ENCODE peak calls at places on chromosomes 7 and 10, in ten cellular contexts. One of them, this sample, is unnamed.

GRCh38 chr10:76647276-76647675 is 990.3 kb downstream of the KCNMA1 start:
- DNase-seq in transverse colon: no peak
- DNase-seq in ovary: no peak
- DNase-seq in A549: no peak
- DNase-seq in stomach: no peak
- DNase-seq in upper lobe of left lung: no peak
- DNase-seq in SK-N-SH: no peak
- DNase-seq in suprapubic skin: no peak
- DNase-seq in sigmoid colon: no peak
- DNase-seq in esophagus muscularis mucosa: no peak
- DNase-seq in this sample: no peak

GRCh38 chr10:95560288-95561199 is 627 bp downstream of the SORBS1 start:
- DNase-seq in transverse colon: peak; percentile 67
- DNase-seq in ovary: peak; percentile 53
- DNase-seq in A549: no peak
- DNase-seq in stomach: peak; percentile 56
- DNase-seq in upper lobe of left lung: peak; percentile 87
- DNase-seq in SK-N-SH: peak; percentile 69
- DNase-seq in suprapubic skin: peak; percentile 81
- DNase-seq in sigmoid colon: peak; percentile 80
- DNase-seq in esophagus muscularis mucosa: no peak
- DNase-seq in this sample: peak; percentile 30

GRCh38 chr7:102239206-102239820 is 47.4 kb upstream of the SH2B2 start:
- DNase-seq in transverse colon: no peak
- DNase-seq in ovary: no peak
- DNase-seq in A549: no peak
- DNase-seq in stomach: no peak
- DNase-seq in upper lobe of left lung: peak; percentile 69
- DNase-seq in SK-N-SH: no peak
- DNase-seq in suprapubic skin: no peak
- DNase-seq in sigmoid colon: no peak
- DNase-seq in esophagus muscularis mucosa: no peak
- DNase-seq in this sample: no peak

GRCh38 chr7:60706-61105 is 131.7 kb upstream of the FAM20C start:
- DNase-seq in transverse colon: peak; percentile 3
- DNase-seq in ovary: peak; percentile 10
- DNase-seq in A549: no peak
- DNase-seq in stomach: no peak
- DNase-seq in upper lobe of left lung: no peak
- DNase-seq in SK-N-SH: no peak
- DNase-seq in suprapubic skin: peak; percentile 30
- DNase-seq in sigmoid colon: peak; percentile 56
- DNase-seq in esophagus muscularis mucosa: no peak
- DNase-seq in this sample: no peak

GRCh38 chr10:101292194-101293006 is 61.6 kb upstream of the BTRC start:
- DNase-seq in transverse colon: no peak
- DNase-seq in ovary: no peak
- DNase-seq in A549: no peak
- DNase-seq in stomach: no peak
- DNase-seq in upper lobe of left lung: peak; percentile 87
- DNase-seq in SK-N-SH: peak; percentile 83
- DNase-seq in suprapubic skin: no peak
- DNase-seq in sigmoid colon: no peak
- DNase-seq in esophagus muscularis mucosa: no peak
- DNase-seq in this sample: no peak

GRCh38 chr10:113329121-113329596 is 223.7 kb upstream of the HABP2 start:
- DNase-seq in transverse colon: no peak
- DNase-seq in ovary: no peak
- DNase-seq in A549: peak; percentile 31
- DNase-seq in stomach: no peak
- DNase-seq in upper lobe of left lung: no peak
- DNase-seq in SK-N-SH: peak; percentile 20
- DNase-seq in suprapubic skin: no peak
- DNase-seq in sigmoid colon: no peak
- DNase-seq in esophagus muscularis mucosa: no peak
- DNase-seq in this sample: no peak

GRCh38 chr10:118472961-118473675 is 122.3 kb downstream of the PRLHR start:
- DNase-seq in transverse colon: no peak
- DNase-seq in ovary: no peak
- DNase-seq in A549: no peak
- DNase-seq in stomach: no peak
- DNase-seq in upper lobe of left lung: no peak
- DNase-seq in SK-N-SH: no peak
- DNase-seq in suprapubic skin: no peak
- DNase-seq in sigmoid colon: no peak
- DNase-seq in esophagus muscularis mucosa: no peak
- DNase-seq in this sample: no peak

GRCh38 chr10:118725784-118726507 is 28.8 kb downstream of the CACUL1 start:
- DNase-seq in transverse colon: no peak
- DNase-seq in ovary: no peak
- DNase-seq in A549: no peak
- DNase-seq in stomach: no peak
- DNase-seq in upper lobe of left lung: no peak
- DNase-seq in SK-N-SH: peak; percentile 68
- DNase-seq in suprapubic skin: no peak
- DNase-seq in sigmoid colon: no peak
- DNase-seq in esophagus muscularis mucosa: no peak
- DNase-seq in this sample: no peak

GRCh38 chr10:115937756-115938032 is 335.3 kb downstream of the GFRA1 start:
- DNase-seq in transverse colon: no peak
- DNase-seq in ovary: no peak
- DNase-seq in A549: no peak
- DNase-seq in stomach: no peak
- DNase-seq in upper lobe of left lung: no peak
- DNase-seq in SK-N-SH: no peak
- DNase-seq in suprapubic skin: no peak
- DNase-seq in sigmoid colon: no peak
- DNase-seq in esophagus muscularis mucosa: no peak
- DNase-seq in this sample: no peak

GRCh38 chr10:114195079-114195478 is 15.9 kb downstream of the TDRD1 start:
- DNase-seq in transverse colon: no peak
- DNase-seq in ovary: no peak
- DNase-seq in A549: no peak
- DNase-seq in stomach: no peak
- DNase-seq in upper lobe of left lung: no peak
- DNase-seq in SK-N-SH: no peak
- DNase-seq in suprapubic skin: no peak
- DNase-seq in sigmoid colon: no peak
- DNase-seq in esophagus muscularis mucosa: no peak
- DNase-seq in this sample: no peak

GRCh38 chr10:129971381-129972144 is 7.5 kb upstream of the EBF3 start:
- DNase-seq in transverse colon: peak; percentile 41
- DNase-seq in ovary: no peak
- DNase-seq in A549: peak; percentile 63
- DNase-seq in stomach: peak; percentile 59
- DNase-seq in upper lobe of left lung: peak; percentile 94
- DNase-seq in SK-N-SH: peak; percentile 96
- DNase-seq in suprapubic skin: no peak
- DNase-seq in sigmoid colon: peak; percentile 66
- DNase-seq in esophagus muscularis mucosa: peak; percentile 88
- DNase-seq in this sample: no peak

GRCh38 chr10:78170026-78170475 is 136.4 kb downstream of the RPS24 start:
- DNase-seq in transverse colon: no peak
- DNase-seq in ovary: no peak
- DNase-seq in A549: peak; percentile 12
- DNase-seq in stomach: no peak
- DNase-seq in upper lobe of left lung: no peak
- DNase-seq in SK-N-SH: no peak
- DNase-seq in suprapubic skin: no peak
- DNase-seq in sigmoid colon: no peak
- DNase-seq in esophagus muscularis mucosa: no peak
- DNase-seq in this sample: no peak

GRCh38 chr10:35195361-35196306 is 69.0 kb downstream of the CREM start:
- DNase-seq in transverse colon: peak; percentile 78
- DNase-seq in ovary: peak; percentile 77
- DNase-seq in A549: peak; percentile 95
- DNase-seq in stomach: peak; percentile 65
- DNase-seq in upper lobe of left lung: no peak
- DNase-seq in SK-N-SH: peak; percentile 70
- DNase-seq in suprapubic skin: peak; percentile 81
- DNase-seq in sigmoid colon: peak; percentile 92
- DNase-seq in esophagus muscularis mucosa: no peak
- DNase-seq in this sample: no peak

GRCh38 chr10:35194906-35195305 is 68.3 kb downstream of the CREM start:
- DNase-seq in transverse colon: no peak
- DNase-seq in ovary: no peak
- DNase-seq in A549: peak; percentile 79
- DNase-seq in stomach: no peak
- DNase-seq in upper lobe of left lung: no peak
- DNase-seq in SK-N-SH: peak; percentile 33
- DNase-seq in suprapubic skin: no peak
- DNase-seq in sigmoid colon: no peak
- DNase-seq in esophagus muscularis mucosa: no peak
- DNase-seq in this sample: no peak

GRCh38 chr10:35191523-35191922 is 64.9 kb downstream of the CREM start:
- DNase-seq in transverse colon: peak; percentile 30
- DNase-seq in ovary: no peak
- DNase-seq in A549: no peak
- DNase-seq in stomach: no peak
- DNase-seq in upper lobe of left lung: no peak
- DNase-seq in SK-N-SH: no peak
- DNase-seq in suprapubic skin: no peak
- DNase-seq in sigmoid colon: peak; percentile 71
- DNase-seq in esophagus muscularis mucosa: no peak
- DNase-seq in this sample: no peak

GRCh38 chr10:35194471-35194870 is 67.8 kb downstream of the CREM start:
- DNase-seq in transverse colon: no peak
- DNase-seq in ovary: no peak
- DNase-seq in A549: no peak
- DNase-seq in stomach: no peak
- DNase-seq in upper lobe of left lung: no peak
- DNase-seq in SK-N-SH: no peak
- DNase-seq in suprapubic skin: no peak
- DNase-seq in sigmoid colon: no peak
- DNase-seq in esophagus muscularis mucosa: no peak
- DNase-seq in this sample: no peak

DNA sequence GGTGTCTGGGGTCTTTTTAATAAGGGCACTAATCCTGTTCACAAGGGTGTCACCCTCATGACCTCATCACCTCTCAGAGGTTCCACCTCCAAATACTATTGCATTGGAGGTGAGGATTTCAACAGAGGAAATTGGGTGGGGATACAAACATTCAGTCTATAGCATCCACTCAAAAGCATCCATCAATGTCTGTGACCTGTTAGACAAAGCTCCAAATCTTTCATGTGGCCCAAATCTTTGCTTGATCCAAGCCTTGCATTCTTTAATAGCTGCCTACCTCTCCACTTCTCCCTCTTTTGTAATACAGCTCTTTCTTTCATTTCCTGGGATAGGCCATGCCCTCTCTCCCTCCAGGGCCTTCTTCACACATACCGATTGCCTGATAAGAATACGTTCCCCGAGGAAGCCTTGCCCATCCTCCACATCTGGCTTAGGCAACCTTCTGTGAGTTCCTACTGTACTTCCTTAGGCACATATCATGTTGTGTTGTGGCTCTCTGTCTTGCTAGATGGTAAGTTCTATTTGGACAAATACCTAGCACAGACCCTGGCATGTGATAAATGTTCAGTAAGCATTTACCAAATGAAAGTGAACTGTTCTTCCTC is 66.1 kb downstream of the CREM start:
- DNase-seq in transverse colon: no peak
- DNase-seq in ovary: no peak
- DNase-seq in A549: no peak
- DNase-seq in stomach: no peak
- DNase-seq in upper lobe of left lung: no peak
- DNase-seq in SK-N-SH: no peak
- DNase-seq in suprapubic skin: no peak
- DNase-seq in sigmoid colon: no peak
- DNase-seq in esophagus muscularis mucosa: no peak
- DNase-seq in this sample: no peak
- TF ChIP-seq EP300 in transverse colon: no peak
- TF ChIP-seq EP300 in ovary: no peak
- TF ChIP-seq EP300 in A549: no peak
- TF ChIP-seq EP300 in stomach: no peak
- TF ChIP-seq EP300 in upper lobe of left lung: no peak
- TF ChIP-seq EP300 in SK-N-SH: no peak
- TF ChIP-seq EP300 in suprapubic skin: no peak
- TF ChIP-seq EP300 in sigmoid colon: no peak
- TF ChIP-seq EP300 in esophagus muscularis mucosa: no peak
- TF ChIP-seq EP300 in this sample: no peak

DNA sequence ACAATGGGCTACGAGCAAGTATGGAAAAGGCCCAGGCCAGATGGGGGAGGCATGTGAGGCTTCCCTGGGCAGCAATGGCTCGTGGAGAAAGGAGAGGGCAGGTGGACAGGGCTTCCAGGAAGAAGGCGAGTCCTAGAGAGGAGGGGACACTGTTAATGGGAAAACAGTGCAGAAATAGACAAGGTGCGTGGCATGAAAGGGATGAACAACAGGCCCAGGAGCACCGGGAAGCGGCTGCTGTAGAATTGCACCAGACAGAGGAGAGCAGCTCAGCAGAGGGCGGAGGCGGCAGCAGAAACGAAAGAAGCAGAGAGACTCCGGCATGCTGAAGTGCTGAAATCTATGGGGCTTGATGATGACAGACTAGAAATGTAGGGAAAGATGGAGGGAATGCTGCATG is 102.1 kb downstream of the PIP4K2A start:
- DNase-seq in transverse colon: no peak
- DNase-seq in ovary: no peak
- DNase-seq in A549: no peak
- DNase-seq in stomach: no peak
- DNase-seq in upper lobe of left lung: no peak
- DNase-seq in SK-N-SH: no peak
- DNase-seq in suprapubic skin: no peak
- DNase-seq in sigmoid colon: no peak
- DNase-seq in esophagus muscularis mucosa: no peak
- DNase-seq in this sample: no peak
- TF ChIP-seq EP300 in transverse colon: no peak
- TF ChIP-seq EP300 in ovary: no peak
- TF ChIP-seq EP300 in A549: no peak
- TF ChIP-seq EP300 in stomach: no peak
- TF ChIP-seq EP300 in upper lobe of left lung: no peak
- TF ChIP-seq EP300 in SK-N-SH: no peak
- TF ChIP-seq EP300 in suprapubic skin: no peak
- TF ChIP-seq EP300 in sigmoid colon: no peak
- TF ChIP-seq EP300 in esophagus muscularis mucosa: no peak
- TF ChIP-seq EP300 in this sample: no peak

DNA sequence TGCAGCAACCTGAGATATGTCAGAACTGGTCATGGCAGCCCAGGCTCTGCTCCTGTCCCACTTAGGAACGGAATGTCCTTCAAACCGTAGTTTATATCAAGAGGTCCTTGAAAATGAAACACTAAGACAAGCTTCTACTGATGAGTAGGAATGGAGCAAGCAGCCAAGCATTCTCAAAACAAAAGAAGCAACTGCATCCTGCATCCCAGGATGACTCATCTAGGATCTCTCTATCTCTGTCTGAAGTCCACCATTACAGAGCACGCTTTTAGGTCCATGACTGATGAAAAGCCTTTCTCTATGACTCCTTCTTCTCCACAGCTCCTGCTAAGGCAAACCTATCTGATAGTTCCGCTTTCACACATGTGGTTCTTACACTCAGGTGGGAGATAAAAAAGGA is 16.3 kb downstream of the MBL2 start:
- DNase-seq in transverse colon: no peak
- DNase-seq in ovary: no peak
- DNase-seq in A549: no peak
- DNase-seq in stomach: no peak
- DNase-seq in upper lobe of left lung: no peak
- DNase-seq in SK-N-SH: no peak
- DNase-seq in suprapubic skin: no peak
- DNase-seq in sigmoid colon: no peak
- DNase-seq in esophagus muscularis mucosa: peak; percentile 47
- DNase-seq in this sample: no peak
- TF ChIP-seq EP300 in transverse colon: no peak
- TF ChIP-seq EP300 in ovary: no peak
- TF ChIP-seq EP300 in A549: no peak
- TF ChIP-seq EP300 in stomach: no peak
- TF ChIP-seq EP300 in upper lobe of left lung: no peak
- TF ChIP-seq EP300 in SK-N-SH: no peak
- TF ChIP-seq EP300 in suprapubic skin: no peak
- TF ChIP-seq EP300 in sigmoid colon: no peak
- TF ChIP-seq EP300 in esophagus muscularis mucosa: no peak
- TF ChIP-seq EP300 in this sample: no peak

GRCh38 chr10:42939237-42939636 is 137.6 kb upstream of the RET start:
- DNase-seq in transverse colon: no peak
- DNase-seq in ovary: no peak
- DNase-seq in A549: no peak
- DNase-seq in stomach: peak; percentile 59
- DNase-seq in upper lobe of left lung: no peak
- DNase-seq in SK-N-SH: peak; percentile 71
- DNase-seq in suprapubic skin: no peak
- DNase-seq in sigmoid colon: peak; percentile 34
- DNase-seq in esophagus muscularis mucosa: peak; percentile 86
- DNase-seq in this sample: no peak
- TF ChIP-seq EP300 in transverse colon: no peak
- TF ChIP-seq EP300 in ovary: no peak
- TF ChIP-seq EP300 in A549: no peak
- TF ChIP-seq EP300 in stomach: no peak
- TF ChIP-seq EP300 in upper lobe of left lung: no peak
- TF ChIP-seq EP300 in SK-N-SH: peak; percentile 44
- TF ChIP-seq EP300 in suprapubic skin: no peak
- TF ChIP-seq EP300 in sigmoid colon: no peak
- TF ChIP-seq EP300 in esophagus muscularis mucosa: no peak
- TF ChIP-seq EP300 in this sample: no peak

This sample was measured in tibial nerve.